ENCODE peak calls at places on chromosomes 4 and X, in six cellular contexts. U is AG09309, B is left ventricle myocardium inferior, K is cardiac muscle cell, M is bronchial epithelial cell, P is foreskin fibroblast. E is an unnamed sample.

GRCh38 chr4:140726776-140727500 is 29.2 kb downstream of the TBC1D9 start:
- DNase-seq in U (no peak), B (no peak), K (no peak), M (peak; percentile 83), P (peak; percentile 23), E (no peak)

GRCh38 chr4:124135409-124135813 is 577.1 kb downstream of the ANKRD50 start:
- DNase-seq in U (no peak), B (no peak), K (no peak), M (peak; percentile 25), P (peak; percentile 19), E (peak; percentile 46)

GRCh38 chr4:38672247-38673071 is 8.5 kb downstream of the KLF3 start:
- DNase-seq in U (no peak), B (no peak), K (no peak), M (no peak), P (no peak), E (no peak)

GRCh38 chrX:122026665-122027064 is 979.3 kb downstream of the GLUD2 start:
- DNase-seq in U (no peak), B (no peak), K (no peak), M (no peak), P (no peak), E (no peak)

GRCh38 chrX:11438767-11439166 is 145.6 kb downstream of the AMELX start:
- DNase-seq in U (no peak), B (no peak), K (no peak), M (no peak), P (peak; percentile 72), E (peak; percentile 72)

GRCh38 chr4:124199755-124200154 is 512.8 kb downstream of the ANKRD50 start:
- DNase-seq in U (no peak), B (no peak), K (no peak), M (peak; percentile 72), P (peak; percentile 66), E (peak; percentile 47)

GRCh38 chr4:174674305-174674840 is 152.1 kb upstream of the HPGD start:
- DNase-seq in U (peak; percentile 10), B (no peak), K (no peak), M (no peak), P (no peak), E (no peak)

GRCh38 chr4:153963216-153963615 is 174.3 kb upstream of the SFRP2 start:
- DNase-seq in U (no peak), B (no peak), K (no peak), M (no peak), P (peak; percentile 21), E (no peak)

GRCh38 chr4:146330392-146330791 is 116.1 kb downstream of the REELD1 start:
- DNase-seq in U (no peak), B (no peak), K (no peak), M (peak; percentile 74), P (peak; percentile 58), E (no peak)

GRCh38 chr4:146335763-146336412 is 121.5 kb downstream of the REELD1 start:
- DNase-seq in U (no peak), B (no peak), K (no peak), M (peak; percentile 74), P (peak; percentile 57), E (no peak)

GRCh38 chr4:146333895-146334262 is 119.5 kb downstream of the REELD1 start:
- DNase-seq in U (no peak), B (no peak), K (no peak), M (no peak), P (no peak), E (no peak)

GRCh38 chr4:146334862-146335449 is 120.6 kb downstream of the REELD1 start:
- DNase-seq in U (no peak), B (no peak), K (no peak), M (no peak), P (peak; percentile 52), E (no peak)

GRCh38 chr4:146333187-146333894 is 119.0 kb downstream of the REELD1 start:
- DNase-seq in U (peak; percentile 59), B (no peak), K (no peak), M (peak; percentile 29), P (peak; percentile 51), E (peak; percentile 91)
- H3K4me3 ChIP-seq in U (peak overlapping the region; percentile 29), B (no peak overlapping the region), K (no peak overlapping the region), M (no peak overlapping the region), P (peak overlapping the region; percentile 29), E (peak overlapping the region; percentile 46)

GRCh38 chr4:185817403-185817818 is 5.4 kb upstream of the SORBS2 start:
- DNase-seq in U (no peak), B (peak; percentile 66), K (no peak), M (peak; percentile 15), P (no peak), E (no peak)

GRCh38 chr4:185819144-185819543 is 7.2 kb upstream of the SORBS2 start:
- DNase-seq in U (no peak), B (no peak), K (no peak), M (no peak), P (no peak), E (no peak)

GRCh38 chr4:185822791-185823190 is 10.8 kb upstream of the SORBS2 start:
- DNase-seq in U (no peak), B (no peak), K (no peak), M (no peak), P (no peak), E (no peak)

GRCh38 chr4:185821029-185821419 is 9.0 kb upstream of the SORBS2 start:
- DNase-seq in U (no peak), B (no peak), K (no peak), M (no peak), P (no peak), E (no peak)

DNA sequence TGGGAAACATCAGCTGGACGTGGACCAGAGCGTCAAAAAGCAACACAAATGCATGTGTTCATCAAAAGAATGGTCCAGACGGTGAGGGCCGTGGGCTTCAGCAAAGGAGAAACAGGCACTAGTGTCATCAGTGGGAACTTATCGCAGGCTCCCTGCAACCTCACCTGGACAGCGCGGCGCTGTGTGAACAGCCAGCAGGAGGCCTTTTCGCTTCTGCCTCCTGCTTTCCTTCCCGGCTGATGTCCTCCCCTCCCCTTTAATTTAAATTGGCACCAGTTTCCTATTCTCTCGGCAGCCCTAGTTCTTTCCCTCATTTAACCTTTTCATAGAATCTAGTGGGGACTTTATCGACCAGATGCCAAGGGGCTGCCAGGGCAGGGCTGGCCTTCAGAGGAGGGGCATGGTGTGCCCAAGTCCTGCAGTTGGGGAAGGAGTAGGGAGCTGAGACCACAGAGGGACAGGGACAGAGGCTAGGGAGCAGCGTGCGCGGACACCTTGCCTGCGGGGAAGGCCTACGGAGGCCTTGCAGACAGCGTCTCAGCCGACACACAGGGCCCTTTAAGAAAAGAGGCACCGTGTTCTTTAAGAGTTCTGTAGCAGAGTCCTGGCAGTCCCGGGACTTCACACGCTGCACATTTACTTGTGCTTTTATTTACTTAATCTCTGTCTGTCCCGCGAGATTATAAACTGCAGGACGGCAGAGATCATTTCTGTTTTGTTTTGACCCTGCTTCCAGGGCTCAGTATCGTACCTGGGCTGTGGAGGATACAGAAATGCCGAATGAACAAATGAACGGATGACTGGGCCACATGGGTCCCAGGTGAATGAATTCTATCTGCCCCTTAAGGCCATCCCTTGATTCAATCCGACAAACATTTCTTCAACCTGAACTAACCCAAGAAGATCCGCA is 8.4 kb upstream of the SORBS2 start:
- DNase-seq in U (no peak), B (no peak), K (no peak), M (no peak), P (no peak), E (no peak)
- TF ChIP-seq CTCF in U (no peak), B (peak; percentile 27), K (no peak), M (no peak), P (no peak), E (no peak)

GRCh38 chrX:25004040-25004439 is 11.7 kb downstream of the ARX start:
- DNase-seq in U (no peak), B (no peak), K (no peak), M (no peak), P (no peak), E (no peak)

GRCh38 chrX:25005034-25005381 is 10.8 kb downstream of the ARX start:
- DNase-seq in U (no peak), B (no peak), K (no peak), M (no peak), P (no peak), E (no peak)

GRCh38 chrX:25006586-25007058 is 9.1 kb downstream of the ARX start:
- DNase-seq in U (no peak), B (no peak), K (no peak), M (no peak), P (no peak), E (no peak)

GRCh38 chrX:25004485-25005032 is 11.2 kb downstream of the ARX start:
- DNase-seq in U (no peak), B (no peak), K (no peak), M (no peak), P (peak; percentile 27), E (no peak)

DNA sequence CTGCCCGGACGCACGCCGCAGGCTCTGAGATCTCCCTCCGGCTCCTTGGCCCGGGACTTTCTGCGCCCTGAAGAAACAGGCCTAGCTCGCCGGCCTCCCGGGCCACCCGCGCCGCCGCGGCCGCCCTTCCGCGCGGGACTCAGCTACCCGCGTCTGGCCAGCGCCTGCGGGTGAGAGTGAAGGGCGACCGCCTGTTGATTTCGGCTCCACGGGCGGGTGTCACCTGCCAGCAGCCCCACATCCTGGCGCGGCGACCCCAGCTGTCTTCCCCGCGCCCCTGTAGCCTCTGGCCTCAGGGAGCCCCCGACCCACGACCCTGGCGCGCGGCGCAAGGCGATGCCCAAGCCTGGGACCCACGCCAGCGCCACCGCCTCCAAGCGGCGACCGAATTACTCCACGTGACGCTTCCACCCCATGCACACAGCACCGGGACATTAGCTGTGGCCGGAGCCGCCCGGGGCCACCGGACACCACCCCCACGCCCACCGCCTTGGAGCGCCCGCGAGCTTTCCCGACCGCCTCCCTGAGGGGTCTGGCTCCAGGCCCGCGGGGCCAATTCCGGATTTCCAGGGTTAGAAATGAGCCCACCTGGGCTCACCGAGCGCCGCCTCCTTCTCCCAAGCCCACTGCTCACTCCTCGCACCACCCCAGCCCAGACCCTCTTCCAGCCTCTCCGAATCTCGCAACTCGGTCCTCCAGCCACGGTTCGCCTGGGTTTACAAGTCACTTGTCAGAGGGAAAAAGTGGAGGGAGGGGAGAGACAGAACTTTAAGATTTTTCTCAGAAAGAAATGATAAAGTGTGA is 10.2 kb downstream of the ARX start:
- DNase-seq in U (no peak), B (no peak), K (no peak), M (no peak), P (no peak), E (no peak)
- H3K4me3 ChIP-seq in U (peak overlapping the region; percentile 2), B (peak overlapping the region; percentile 49), K (peak overlapping the region; percentile 10), M (no peak overlapping the region), P (peak overlapping the region; percentile 25), E (peak overlapping the region; percentile 15)

DNA sequence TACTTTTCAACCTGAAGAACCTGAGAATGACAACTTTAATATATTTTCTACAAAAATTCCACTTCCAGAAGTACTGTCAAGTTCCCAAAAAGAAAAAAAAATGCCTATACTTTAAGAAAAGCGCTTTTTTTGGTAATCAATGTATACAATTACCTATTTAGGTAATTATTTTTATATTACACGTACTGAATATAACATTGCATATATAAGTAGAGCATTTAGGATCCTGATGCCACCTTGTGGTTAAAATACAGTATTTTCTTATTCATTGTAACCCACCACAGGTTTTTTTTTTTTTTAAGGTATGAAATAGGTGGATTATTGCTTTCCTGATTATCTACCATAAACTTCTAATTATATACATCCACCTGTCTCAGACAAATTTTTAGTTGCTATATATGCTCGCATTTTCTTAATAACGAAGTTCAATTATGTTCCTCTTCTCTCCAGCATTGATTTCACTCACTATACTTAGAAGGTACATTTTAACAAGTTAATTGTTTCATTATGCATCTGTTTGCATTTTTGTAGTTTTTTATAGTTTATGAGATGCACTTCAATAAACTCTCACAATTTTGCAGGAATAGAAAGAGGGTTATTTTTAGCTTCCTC is 5.2 kb downstream of the MAP9 start:
- DNase-seq in U (no peak), B (no peak), K (peak; percentile 33), M (peak; percentile 47), P (peak; percentile 32), E (peak; percentile 33)
- TF ChIP-seq CTCF in U (peak; percentile 30), B (peak; percentile 61), K (peak; percentile 49), M (peak; percentile 16), P (peak; percentile 24), E (peak; percentile 50)